ENCODE peak calls at places on chromosomes 16 and 17, in seven cellular contexts. P, G, V, S, J, B and I are unnamed samples.

GRCh38 chr17:78617371-78618061 is 40.3 kb upstream of the DNAH17 start:
- DNase-seq in P (no peak), G (no peak), V (no peak), S (no peak), J (no peak), B (no peak), I (no peak)

GRCh38 chr17:73644145-73645049 is at the start of gene SDK2:
- DNase-seq in P (no peak), G (no peak), V (no peak), S (peak), J (no peak), B (no peak), I (no peak)

GRCh38 chr16:17266606-17267313 is 204.0 kb downstream of the XYLT1 start:
- DNase-seq in P (no peak), G (no peak), V (no peak), S (no peak), J (no peak), B (no peak), I (no peak)

GRCh38 chr17:28004344-28004743 is 38.1 kb upstream of the NLK start:
- DNase-seq in P (no peak), G (no peak), V (no peak), S (no peak), J (no peak), B (no peak), I (no peak)

GRCh38 chr16:29023279-29024278 is 38.7 kb downstream of the LAT start:
- DNase-seq in P (no peak), G (no peak), V (no peak), S (no peak), J (no peak), B (no peak), I (no peak)

GRCh38 chr16:14334366-14335105 is 263.4 kb downstream of the MRTFB start:
- DNase-seq in P (peak), G (no peak), V (no peak), S (no peak), J (no peak), B (no peak), I (no peak)

GRCh38 chr16:10744370-10745030 is 858 bp downstream of the NUBP1 start:
- DNase-seq in P (no peak), G (no peak), V (no peak), S (peak), J (no peak), B (no peak), I (no peak)

GRCh38 chr16:54242199-54242598 is 44.4 kb downstream of the IRX3 start:
- DNase-seq in P (peak), G (no peak), V (peak), S (peak), J (peak), B (peak), I (no peak)

GRCh38 chr17:36682804-36683203 is 81.4 kb downstream of the MRM1 start:
- DNase-seq in P (no peak), G (no peak), V (no peak), S (no peak), J (no peak), B (peak), I (no peak)

GRCh38 chr17:75031972-75032895 is 14.5 kb downstream of the ATP5PD start:
- DNase-seq in P (peak), G (no peak), V (no peak), S (peak), J (peak), B (peak), I (no peak)

GRCh38 chr17:65183736-65184135 is 46.6 kb downstream of the RGS9 start:
- DNase-seq in P (peak), G (no peak), V (peak), S (no peak), J (no peak), B (no peak), I (no peak)

GRCh38 chr17:64480951-64481350 is 15.9 kb downstream of the POLG2 start:
- DNase-seq in P (no peak), G (no peak), V (no peak), S (no peak), J (no peak), B (no peak), I (no peak)

GRCh38 chr16:70430667-70431536 is 8.0 kb downstream of the ST3GAL2 start:
- DNase-seq in P (no peak), G (peak), V (no peak), S (no peak), J (no peak), B (peak), I (no peak)

DNA sequence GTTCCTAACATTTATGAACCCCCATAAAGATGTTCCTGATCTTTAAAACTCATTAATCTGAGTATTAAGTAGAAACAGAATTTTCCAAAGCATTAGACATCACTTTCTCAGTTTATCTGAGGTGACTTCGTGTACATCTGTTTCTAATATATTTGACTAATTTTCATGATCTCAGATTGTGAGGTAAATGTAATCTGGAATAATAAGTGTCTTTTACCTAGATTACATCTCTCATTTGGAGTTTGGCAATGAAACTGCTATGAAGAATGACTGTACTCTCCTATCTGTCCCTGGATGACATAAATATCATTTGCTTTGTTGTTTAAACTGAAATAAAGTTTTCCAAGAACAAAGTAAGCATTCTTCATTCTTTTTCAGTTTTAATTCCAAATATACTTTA is 55.3 kb downstream of the GDPD1 start:
- DNase-seq in P (no peak), G (no peak), V (no peak), S (peak), J (no peak), B (no peak), I (no peak)
- H3K9ac ChIP-seq in P (no peak), G (no peak), V (no peak), S (no peak), J (no peak), B (no peak), I (no peak)

GRCh38 chr17:8719291-8720246 is 25.1 kb downstream of the CCDC42 start:
- DNase-seq in P (no peak), G (no peak), V (no peak), S (no peak), J (no peak), B (no peak), I (no peak)
- H3K4me3 ChIP-seq in P (no peak), G (no peak), V (no peak), S (no peak), J (no peak), B (no peak), I (no peak)

DNA sequence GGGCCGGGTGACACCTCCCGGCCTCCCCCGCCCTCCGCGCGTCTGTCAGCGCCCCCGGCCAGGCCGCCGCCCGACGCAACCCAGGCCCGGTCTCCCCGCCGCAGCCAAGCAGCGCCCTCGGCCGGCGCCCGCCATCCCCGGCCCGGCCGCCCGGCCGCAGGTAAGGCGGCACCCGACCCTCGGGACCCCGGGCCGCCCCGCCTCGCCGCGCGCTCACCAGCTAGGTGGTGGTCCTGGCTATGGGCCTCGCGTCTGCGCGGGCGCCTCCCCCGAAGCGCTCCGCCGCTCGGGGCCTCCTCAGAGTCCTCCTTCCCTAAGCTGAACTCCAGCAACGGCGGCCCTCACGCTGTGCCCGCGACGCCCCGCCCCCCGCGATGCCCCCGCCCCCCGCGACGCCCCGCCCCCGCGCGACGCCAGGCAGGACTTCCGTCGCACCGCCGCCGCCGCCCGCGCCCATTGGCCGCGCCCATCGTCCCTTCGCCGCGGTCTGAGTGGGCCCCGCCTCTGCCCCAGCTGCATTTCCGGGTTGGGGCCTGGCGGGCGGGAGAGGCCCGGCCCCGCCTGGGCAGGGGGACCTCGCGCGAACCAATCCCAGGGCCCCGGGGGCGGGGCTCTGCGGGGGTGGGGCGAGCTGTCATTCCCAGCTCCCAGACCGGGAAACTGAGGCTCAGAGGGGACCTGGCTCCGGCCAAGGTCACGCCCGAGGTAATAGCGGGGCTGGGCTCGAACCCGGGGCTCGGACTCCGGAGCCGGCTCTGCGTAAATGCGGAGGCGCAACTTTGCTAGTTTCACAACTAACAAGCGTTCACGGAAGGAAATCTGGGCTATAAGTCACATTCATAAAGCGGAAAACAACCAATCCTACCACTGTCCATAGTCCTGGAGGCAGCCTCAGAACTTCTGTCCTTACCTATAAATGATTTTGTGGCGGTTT is 9.0 kb upstream of the KCTD5 start:
- DNase-seq in P (peak), G (peak), V (peak), S (peak), J (peak), B (peak), I (no peak)
- TF ChIP-seq POLR2AphosphoS5 in P (peak), G (peak), V (no peak), S (peak), J (peak), B (peak), I (no peak)

GRCh38 chr16:1338119-1338730 is 4.8 kb downstream of the BAIAP3 start:
- DNase-seq in P (no peak), G (no peak), V (no peak), S (peak), J (no peak), B (no peak), I (no peak)

GRCh38 chr16:1335996-1336395 is 2.6 kb downstream of the BAIAP3 start:
- DNase-seq in P (no peak), G (no peak), V (no peak), S (peak), J (no peak), B (no peak), I (no peak)

GRCh38 chr16:1338855-1339675 is 5.6 kb downstream of the BAIAP3 start:
- DNase-seq in P (no peak), G (no peak), V (no peak), S (no peak), J (no peak), B (no peak), I (no peak)

GRCh38 chr16:1336619-1337018 is 3.2 kb downstream of the BAIAP3 start:
- DNase-seq in P (no peak), G (no peak), V (no peak), S (no peak), J (no peak), B (no peak), I (no peak)

GRCh38 chr16:1337486-1337885 is 4.0 kb downstream of the BAIAP3 start:
- DNase-seq in P (no peak), G (no peak), V (no peak), S (peak), J (no peak), B (no peak), I (no peak)
- H3K9ac ChIP-seq in P (no peak), G (no peak), V (no peak), S (no peak), J (no peak), B (no peak), I (no peak)

DNA sequence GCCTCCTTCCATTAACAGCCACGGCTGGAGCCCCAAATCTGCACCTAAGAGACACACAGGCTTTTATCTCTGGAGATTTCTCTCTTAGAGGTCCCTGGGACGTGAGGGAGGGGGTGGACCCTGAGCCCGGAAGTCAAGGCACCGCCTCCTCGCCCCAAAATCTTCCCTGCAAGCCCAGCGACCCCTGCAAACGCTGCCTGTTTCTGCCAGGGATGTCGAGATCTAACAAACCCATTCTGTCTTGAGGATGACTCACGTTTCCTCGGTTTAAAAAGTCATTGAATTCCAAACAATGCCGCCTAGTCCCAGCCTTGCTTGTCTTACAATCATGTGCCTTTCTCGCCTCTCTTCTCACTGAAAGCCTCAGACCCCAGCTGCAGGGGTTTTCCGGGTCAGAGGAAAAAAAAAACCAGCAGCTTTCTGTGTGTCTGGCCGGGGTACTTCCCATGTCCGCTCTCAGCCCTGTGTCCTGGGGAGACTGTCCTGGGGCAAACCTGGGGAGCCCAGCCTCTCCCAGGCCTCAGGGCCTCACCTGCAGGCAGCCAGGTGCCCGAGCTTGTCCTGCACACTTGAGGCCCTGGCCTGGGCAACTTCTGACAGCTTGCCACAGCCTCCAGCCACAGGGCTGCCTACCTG is 15.4 kb downstream of the ARL2BP start:
- DNase-seq in P (peak), G (peak), V (peak), S (no peak), J (no peak), B (peak), I (no peak)
- H3K4me3 ChIP-seq in P (no peak), G (peak), V (peak), S (no peak), J (no peak), B (no peak), I (no peak)

DNA sequence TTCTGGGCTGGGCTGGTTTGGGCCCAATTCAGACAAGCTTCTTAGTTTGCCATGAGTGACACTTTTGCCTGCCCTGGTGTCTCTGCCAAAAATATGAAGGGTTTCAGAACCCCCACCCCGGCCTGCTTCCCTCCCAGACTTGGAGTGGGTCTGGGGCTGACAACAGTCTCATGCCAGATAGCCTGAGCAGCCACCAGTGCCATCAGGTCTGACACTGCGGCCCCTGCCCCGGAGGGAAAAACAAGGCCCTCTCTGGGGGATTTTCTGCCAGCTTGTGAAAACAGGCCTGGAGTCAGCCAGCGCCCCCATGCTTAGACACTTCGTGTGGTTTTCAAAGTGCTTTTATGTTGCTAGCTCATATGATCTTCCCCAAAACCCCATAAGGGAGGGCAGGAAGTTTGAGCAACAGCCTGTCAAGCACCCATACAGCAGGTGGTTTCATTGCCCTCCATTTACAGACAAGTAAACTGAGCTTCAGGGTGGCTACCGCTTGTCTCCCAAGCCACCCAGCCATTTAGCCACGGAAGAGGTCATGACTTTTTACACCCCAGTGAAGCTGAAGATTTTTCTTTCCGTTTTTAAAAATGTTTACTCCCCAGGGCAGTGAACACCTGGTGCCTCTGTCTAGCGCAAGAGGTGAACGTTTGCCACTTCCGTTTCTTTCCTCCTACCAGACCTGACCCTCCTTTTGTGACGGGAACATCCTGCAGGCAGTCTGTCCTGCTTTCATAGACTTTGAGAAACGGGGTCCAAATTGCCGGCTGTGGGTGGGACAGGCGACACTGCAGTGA is 300.6 kb downstream of the SEC14L1 start:
- DNase-seq in P (no peak), G (peak), V (no peak), S (no peak), J (no peak), B (no peak), I (peak)
- TF ChIP-seq POLR2AphosphoS5 in P (no peak), G (peak), V (no peak), S (no peak), J (no peak), B (no peak), I (no peak)

DNA sequence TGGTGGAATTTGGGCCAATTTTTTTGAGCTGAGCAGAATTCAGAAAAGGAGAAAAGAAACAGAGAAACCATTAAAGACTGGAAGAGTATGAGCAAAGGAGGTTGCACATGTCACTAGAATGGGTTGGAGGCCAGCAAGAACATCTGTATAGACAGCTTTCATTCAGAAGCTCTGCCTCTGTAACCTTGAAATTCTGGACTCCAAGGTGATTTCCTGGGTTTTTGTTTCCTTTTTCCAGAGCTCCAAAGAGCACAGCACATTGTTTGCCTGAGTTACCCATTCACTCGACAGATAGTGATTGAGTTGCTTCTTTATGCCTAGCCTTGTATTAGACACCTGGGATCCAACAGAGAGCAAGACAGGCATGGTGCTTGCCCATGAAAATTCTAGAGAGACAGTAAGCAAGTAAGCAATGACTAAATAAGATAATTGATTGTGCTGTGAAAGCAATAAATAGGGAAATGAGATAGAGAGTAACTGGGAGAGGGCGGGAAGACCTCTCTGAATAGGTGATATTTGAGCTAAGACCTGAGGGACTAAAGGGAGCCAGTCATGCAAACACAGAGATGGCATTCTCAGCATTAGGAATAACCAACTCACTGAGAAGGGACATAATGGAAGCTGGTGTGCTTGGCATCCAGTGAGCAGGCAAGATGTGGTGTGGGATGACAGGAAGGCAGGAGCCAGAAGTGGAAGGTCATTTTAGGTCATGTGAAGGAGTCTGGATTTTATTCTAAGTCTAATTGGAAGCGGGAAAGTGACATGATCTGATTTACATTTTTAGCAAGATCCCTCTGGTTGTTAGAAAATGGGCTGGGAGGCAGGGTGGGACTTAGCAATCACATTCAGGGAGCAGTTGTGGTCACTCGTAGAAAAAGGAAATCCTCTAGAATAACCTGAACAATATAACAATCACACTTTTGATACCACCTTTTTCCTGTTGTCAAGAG is 197.5 kb downstream of the HS3ST3A1 start:
- DNase-seq in P (no peak), G (no peak), V (no peak), S (peak), J (no peak), B (no peak), I (no peak)
- H3K9ac ChIP-seq in P (no peak), G (no peak), V (no peak), S (no peak), J (no peak), B (no peak), I (no peak)

DNA sequence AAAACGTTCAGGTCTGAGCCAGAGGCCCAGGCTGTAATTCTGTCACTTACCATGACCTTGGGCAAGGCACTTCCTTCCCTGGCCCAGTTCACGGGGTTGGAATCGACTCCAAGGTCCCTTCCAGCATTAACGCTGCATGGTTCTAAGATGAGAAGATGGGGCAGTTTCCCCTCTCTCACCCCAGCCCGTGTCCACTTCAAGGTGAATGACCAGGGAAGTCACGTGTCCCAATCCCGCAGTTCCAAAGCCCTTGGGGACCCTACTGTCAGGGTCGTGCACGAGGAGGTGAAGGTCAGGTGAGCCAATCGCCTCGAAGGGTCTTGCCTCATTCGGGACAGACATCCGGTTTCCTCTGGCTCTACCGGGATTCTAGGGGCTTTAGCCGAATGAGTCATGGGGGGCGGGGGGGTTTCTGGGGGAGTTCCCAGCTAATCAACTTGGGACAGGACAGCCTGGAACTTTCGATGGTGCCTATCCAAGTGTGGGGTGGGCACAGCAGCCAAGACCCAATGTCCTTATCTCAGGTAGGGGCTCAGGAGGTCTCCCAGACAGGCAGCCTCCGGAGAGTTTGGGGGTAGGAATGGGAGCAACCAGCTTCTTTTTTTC is 762 bp upstream of the CSF3 start:
- DNase-seq in P (peak), G (no peak), V (no peak), S (peak), J (no peak), B (no peak), I (no peak)
- H3K4me3 ChIP-seq in P (no peak), G (no peak), V (no peak), S (no peak), J (no peak), B (no peak), I (no peak)

GRCh38 chr16:84913315-84913714 is 93.5 kb downstream of the CRISPLD2 start:
- DNase-seq in P (no peak), G (no peak), V (no peak), S (peak), J (no peak), B (peak), I (no peak)
- TF ChIP-seq POLR2AphosphoS5 in P (no peak), G (no peak), V (no peak), S (no peak), J (no peak), B (no peak), I (no peak)